ENCODE peak calls at places on chromosomes 12 and 14, in five cellular contexts. H is occipital lobe, P is GM20000, K is T-helper 2 cell, I is mucosa of gallbladder. W is an unnamed sample.

GRCh38 chr12:28535216-28535615 is 345.0 kb downstream of the CCDC91 start:
- DNase-seq in P (no peak), K (no peak), H (no peak), I (no peak), W (no peak)

GRCh38 chr14:91731018-91731417 is 868 bp downstream of the CATSPERB start:
- DNase-seq in H (no peak), I (no peak), K (no peak), P (no peak), W (no peak)

GRCh38 chr12:98998697-98999299 is 353.7 kb downstream of the APAF1 start:
- DNase-seq in H (no peak), I (no peak), P (peak), K (no peak), W (no peak)

GRCh38 chr12:26187429-26187828 is 7.9 kb upstream of the SSPN start:
- DNase-seq in I (no peak), H (no peak), K (no peak), P (no peak), W (no peak)

GRCh38 chr14:53409974-53410373 is 256.9 kb upstream of the DDHD1 start:
- DNase-seq in P (no peak), I (no peak), H (no peak), K (no peak), W (no peak)

GRCh38 chr14:95102678-95103039 is 54.7 kb downstream of the DICER1 start:
- DNase-seq in H (no peak), K (no peak), I (no peak), P (no peak), W (no peak)

GRCh38 chr14:71594828-71595227 is 337.4 kb upstream of the RGS6 start:
- DNase-seq in K (no peak), P (no peak), I (no peak), H (no peak), W (no peak)

GRCh38 chr12:30701056-30701455 is 5.4 kb upstream of the IPO8 start:
- DNase-seq in P (no peak), I (no peak), H (no peak), K (no peak), W (no peak)

GRCh38 chr12:121828306-121828705 is 24.5 kb downstream of the SETD1B start:
- DNase-seq in P (no peak), K (no peak), H (no peak), I (no peak), W (no peak)

GRCh38 chr12:10406725-10407124 is 2.8 kb downstream of the KLRC4 start:
- DNase-seq in P (no peak), I (no peak), K (no peak), H (no peak), W (no peak)

GRCh38 chr12:106317406-106318082 is 15.0 kb downstream of the TCP11L2 start:
- DNase-seq in P (no peak), K (no peak), H (no peak), I (no peak), W (no peak)

GRCh38 chr14:104262515-104263514 is 124.4 kb downstream of the KIF26A start:
- DNase-seq in P (no peak), K (no peak), I (no peak), H (no peak), W (no peak)

GRCh38 chr12:107635139-107635538 is 50.5 kb upstream of the PWP1 start:
- DNase-seq in P (no peak), I (no peak), K (no peak), H (no peak), W (no peak)

GRCh38 chr12:102642199-102642598 is 161.8 kb upstream of the IGF1 start:
- DNase-seq in I (no peak), H (no peak), P (no peak), K (no peak), W (no peak)

GRCh38 chr14:24052656-24053547 is 1.1 kb downstream of the CARMIL3 start:
- DNase-seq in P (no peak), I (no peak), H (peak), K (no peak), W (peak)

GRCh38 chr12:75944097-75944904 is 87.3 kb downstream of the PHLDA1 start:
- DNase-seq in I (no peak), P (peak), H (no peak), K (no peak), W (peak)

GRCh38 chr14:94112513-94113060 is 2.1 kb downstream of the IFI27 start:
- DNase-seq in P (no peak), K (no peak), I (no peak), H (no peak), W (no peak)

GRCh38 chr14:99892406-99892805 is 99.2 kb downstream of the EML1 start:
- DNase-seq in I (no peak), K (no peak), P (no peak), H (no peak), W (no peak)

GRCh38 chr12:13197526-13198141 is 1.1 kb downstream of the EMP1 start:
- DNase-seq in K (no peak), P (no peak), H (no peak), I (no peak), W (no peak)

GRCh38 chr14:91303091-91303923 is 58.8 kb upstream of the GPR68 start:
- DNase-seq in I (no peak), P (peak), H (no peak), K (peak), W (peak)

GRCh38 chr12:122199484-122200355 is 3.8 kb upstream of the B3GNT4 start:
- DNase-seq in P (no peak), K (no peak), H (no peak), I (no peak), W (no peak)

GRCh38 chr12:40646891-40647290 is 45.3 kb upstream of the CNTN1 start:
- DNase-seq in I (no peak), K (no peak), P (no peak), H (no peak), W (no peak)

GRCh38 chr12:78018939-78019338 is 188.2 kb downstream of the NAV3 start:
- DNase-seq in H (no peak), K (no peak), I (no peak), P (no peak), W (no peak)

GRCh38 chr14:47921133-47921532 is 245.7 kb upstream of the MDGA2 start:
- DNase-seq in P (no peak), K (no peak), H (no peak), I (no peak), W (no peak)

GRCh38 chr12:106782619-106783018 is 8.1 kb downstream of the RIC8B start:
- DNase-seq in H (no peak), P (no peak), K (no peak), I (no peak), W (no peak)

GRCh38 chr12:131783915-131784541 is 44.2 kb upstream of the MMP17 start:
- DNase-seq in P (peak), I (no peak), K (no peak), H (peak), W (no peak)

GRCh38 chr14:92867246-92867925 is 55.6 kb upstream of the CHGA start:
- DNase-seq in I (no peak), H (no peak), K (no peak), P (no peak), W (no peak)

GRCh38 chr12:11862794-11863193 is 207.9 kb upstream of the BCL2L14 start:
- DNase-seq in I (no peak), K (no peak), P (peak), H (no peak), W (no peak)

GRCh38 chr14:30988509-30988908 is 36.9 kb upstream of the AP4S1 start:
- DNase-seq in H (no peak), K (no peak), P (no peak), I (no peak), W (no peak)

GRCh38 chr12:82121545-82121944 is 236.6 kb downstream of the CCDC59 start:
- DNase-seq in H (no peak), K (no peak), P (no peak), I (no peak), W (no peak)

GRCh38 chr12:13383379-13383778 is 186.9 kb downstream of the EMP1 start:
- DNase-seq in I (peak), H (no peak), P (no peak), K (no peak), W (no peak)

GRCh38 chr12:43586646-43587245 is 34.7 kb upstream of the ADAMTS20 start:
- DNase-seq in H (no peak), K (no peak), P (no peak), I (no peak), W (no peak)

GRCh38 chr14:93007225-93007997 is 84.5 kb downstream of the CHGA start:
- DNase-seq in K (no peak), P (no peak), I (no peak), H (peak), W (no peak)

GRCh38 chr14:31758941-31759340 is 197.7 kb downstream of the NUBPL start:
- DNase-seq in I (no peak), H (no peak), K (no peak), P (no peak), W (no peak)

GRCh38 chr12:122942609-122943008 is 23.7 kb downstream of the ABCB9 start:
- DNase-seq in H (no peak), I (no peak), K (no peak), P (no peak), W (no peak)